ENCODE peak calls at places on chromosomes 11 and 22, in six cellular contexts. One of them, this sample, is unnamed.

GRCh38 chr22:37633693-37634504 is 5.6 kb upstream of the SH3BP1 start:
- DNase-seq in non-pigmented ciliary epithelial cell: peak
- DNase-seq in neural progenitor cell: peak
- DNase-seq in H1: peak
- DNase-seq in breast epithelium: no peak
- DNase-seq in ACHN: peak
- DNase-seq in this sample: peak

GRCh38 chr11:16125796-16126195 is 230.6 kb downstream of the SOX6 start:
- DNase-seq in non-pigmented ciliary epithelial cell: no peak
- DNase-seq in neural progenitor cell: no peak
- DNase-seq in H1: no peak
- DNase-seq in breast epithelium: no peak
- DNase-seq in ACHN: no peak
- DNase-seq in this sample: no peak

GRCh38 chr22:27218012-27218483 is 560.7 kb downstream of the MIAT start:
- DNase-seq in non-pigmented ciliary epithelial cell: no peak
- DNase-seq in neural progenitor cell: no peak
- DNase-seq in H1: no peak
- DNase-seq in breast epithelium: no peak
- DNase-seq in ACHN: no peak
- DNase-seq in this sample: no peak

GRCh38 chr11:77080643-77081210 is 14.0 kb downstream of the CAPN5 start:
- DNase-seq in non-pigmented ciliary epithelial cell: no peak
- DNase-seq in neural progenitor cell: no peak
- DNase-seq in H1: no peak
- DNase-seq in breast epithelium: no peak
- DNase-seq in ACHN: no peak
- DNase-seq in this sample: no peak

GRCh38 chr11:57651408-57651807 is 1.7 kb upstream of the YPEL4 start:
- DNase-seq in non-pigmented ciliary epithelial cell: no peak
- DNase-seq in neural progenitor cell: no peak
- DNase-seq in H1: no peak
- DNase-seq in breast epithelium: no peak
- DNase-seq in ACHN: no peak
- DNase-seq in this sample: no peak

GRCh38 chr11:33692013-33692504 is 8.6 kb downstream of the C11orf91 start:
- DNase-seq in non-pigmented ciliary epithelial cell: peak
- DNase-seq in neural progenitor cell: peak
- DNase-seq in H1: no peak
- DNase-seq in breast epithelium: peak
- DNase-seq in ACHN: peak
- DNase-seq in this sample: peak

GRCh38 chr11:129323896-129324522 is 51.6 kb upstream of the BARX2 start:
- DNase-seq in non-pigmented ciliary epithelial cell: no peak
- DNase-seq in neural progenitor cell: no peak
- DNase-seq in H1: no peak
- DNase-seq in breast epithelium: peak
- DNase-seq in ACHN: no peak
- DNase-seq in this sample: peak

GRCh38 chr11:2089536-2090165 is 49.5 kb downstream of the IGF2 start:
- DNase-seq in non-pigmented ciliary epithelial cell: no peak
- DNase-seq in neural progenitor cell: peak
- DNase-seq in H1: no peak
- DNase-seq in breast epithelium: peak
- DNase-seq in ACHN: peak
- DNase-seq in this sample: peak

GRCh38 chr11:43693731-43694130 is 13.2 kb downstream of the HSD17B12 start:
- DNase-seq in non-pigmented ciliary epithelial cell: no peak
- DNase-seq in neural progenitor cell: no peak
- DNase-seq in H1: no peak
- DNase-seq in breast epithelium: no peak
- DNase-seq in ACHN: no peak
- DNase-seq in this sample: no peak

GRCh38 chr11:121141051-121141450 is 40.0 kb downstream of the TECTA start:
- DNase-seq in non-pigmented ciliary epithelial cell: no peak
- DNase-seq in neural progenitor cell: no peak
- DNase-seq in H1: no peak
- DNase-seq in breast epithelium: no peak
- DNase-seq in ACHN: no peak
- DNase-seq in this sample: no peak

GRCh38 chr11:69352715-69353325 is 58.9 kb downstream of the MYEOV start:
- DNase-seq in non-pigmented ciliary epithelial cell: peak
- DNase-seq in neural progenitor cell: no peak
- DNase-seq in H1: peak
- DNase-seq in breast epithelium: peak
- DNase-seq in ACHN: peak
- DNase-seq in this sample: no peak

GRCh38 chr11:2797741-2798361 is 87.7 kb downstream of the CDKN1C start:
- DNase-seq in non-pigmented ciliary epithelial cell: no peak
- DNase-seq in neural progenitor cell: no peak
- DNase-seq in H1: no peak
- DNase-seq in breast epithelium: no peak
- DNase-seq in ACHN: no peak
- DNase-seq in this sample: no peak

GRCh38 chr11:69878927-69879733 is 59.9 kb upstream of the FGF3 start:
- DNase-seq in non-pigmented ciliary epithelial cell: no peak
- DNase-seq in neural progenitor cell: no peak
- DNase-seq in H1: no peak
- DNase-seq in breast epithelium: no peak
- DNase-seq in ACHN: no peak
- DNase-seq in this sample: no peak

GRCh38 chr11:120857508-120857907 is 166.4 kb upstream of the TBCEL start:
- DNase-seq in non-pigmented ciliary epithelial cell: no peak
- DNase-seq in neural progenitor cell: no peak
- DNase-seq in H1: no peak
- DNase-seq in breast epithelium: no peak
- DNase-seq in ACHN: no peak
- DNase-seq in this sample: no peak

GRCh38 chr22:37043828-37044538 is 7.6 kb upstream of the KCTD17 start:
- DNase-seq in non-pigmented ciliary epithelial cell: no peak
- DNase-seq in neural progenitor cell: peak
- DNase-seq in H1: no peak
- DNase-seq in breast epithelium: peak
- DNase-seq in ACHN: peak
- DNase-seq in this sample: peak

GRCh38 chr11:17403977-17404759 is 15.7 kb upstream of the KCNJ11 start:
- DNase-seq in non-pigmented ciliary epithelial cell: no peak
- DNase-seq in neural progenitor cell: no peak
- DNase-seq in H1: no peak
- DNase-seq in breast epithelium: no peak
- DNase-seq in ACHN: peak
- DNase-seq in this sample: no peak

GRCh38 chr22:41532908-41533825 is 11.1 kb downstream of the POLR3H start:
- DNase-seq in non-pigmented ciliary epithelial cell: no peak
- DNase-seq in neural progenitor cell: peak
- DNase-seq in H1: no peak
- DNase-seq in breast epithelium: no peak
- DNase-seq in ACHN: peak
- DNase-seq in this sample: peak

GRCh38 chr22:49392841-49393510 is 434.7 kb downstream of the BRD1 start:
- DNase-seq in non-pigmented ciliary epithelial cell: no peak
- DNase-seq in neural progenitor cell: no peak
- DNase-seq in H1: no peak
- DNase-seq in breast epithelium: no peak
- DNase-seq in ACHN: no peak
- DNase-seq in this sample: no peak

GRCh38 chr11:11335043-11335442 is 18.0 kb downstream of the CSNK2A3 start:
- DNase-seq in non-pigmented ciliary epithelial cell: no peak
- DNase-seq in neural progenitor cell: no peak
- DNase-seq in H1: no peak
- DNase-seq in breast epithelium: no peak
- DNase-seq in ACHN: no peak
- DNase-seq in this sample: peak

GRCh38 chr11:100434821-100435641 is 252.1 kb upstream of the ARHGAP42 start:
- DNase-seq in non-pigmented ciliary epithelial cell: no peak
- DNase-seq in neural progenitor cell: peak
- DNase-seq in H1: no peak
- DNase-seq in breast epithelium: no peak
- DNase-seq in ACHN: no peak
- DNase-seq in this sample: peak

GRCh38 chr11:110296226-110297081 is at the start of gene RDX:
- DNase-seq in non-pigmented ciliary epithelial cell: no peak
- DNase-seq in neural progenitor cell: peak
- DNase-seq in H1: peak
- DNase-seq in breast epithelium: peak
- DNase-seq in ACHN: peak
- DNase-seq in this sample: peak

GRCh38 chr11:61019818-61020405 is 48.4 kb downstream of the CD6 start:
- DNase-seq in non-pigmented ciliary epithelial cell: no peak
- DNase-seq in neural progenitor cell: no peak
- DNase-seq in H1: no peak
- DNase-seq in breast epithelium: no peak
- DNase-seq in ACHN: no peak
- DNase-seq in this sample: no peak